ENCODE peak calls at places on chromosomes 12 and 14, in seven cellular contexts. A, G, V, J, P, X and W are unnamed samples.
A peak's percentile ranks its signal among the peaks of the same experiment; 100 is the strongest.

GRCh38 chr14:105124837-105125222 is 43.7 kb downstream of the JAG2 start:
- DNase-seq in A (no peak), G (no peak), V (no peak), J (no peak), P (no peak), X (no peak), W (no peak)

GRCh38 chr12:47391566-47391965 is 311.8 kb upstream of the AMIGO2 start:
- DNase-seq in A (no peak), G (no peak), V (no peak), J (no peak), P (no peak), X (peak; percentile 55), W (no peak)

GRCh38 chr12:108570743-108571603 is 8.6 kb downstream of the ISCU start:
- DNase-seq in A (peak; percentile 67), G (no peak), V (peak; percentile 39), J (no peak), P (no peak), X (no peak), W (no peak)

GRCh38 chr14:76826122-76826521 is at the start of gene LRRC74A:
- DNase-seq in A (no peak), G (no peak), V (no peak), J (no peak), P (no peak), X (no peak), W (no peak)

GRCh38 chr12:54666008-54666407 is 17.8 kb upstream of the DCD start:
- DNase-seq in A (no peak), G (no peak), V (no peak), J (no peak), P (no peak), X (no peak), W (no peak)

GRCh38 chr12:107661830-107662229 is 23.8 kb upstream of the PWP1 start:
- DNase-seq in A (no peak), G (no peak), V (peak; percentile 39), J (no peak), P (no peak), X (no peak), W (no peak)

GRCh38 chr12:106645074-106645421 is 62.2 kb downstream of the RFX4 start:
- DNase-seq in A (no peak), G (peak; percentile 72), V (no peak), J (no peak), P (peak; percentile 26), X (no peak), W (no peak)

GRCh38 chr12:104802198-104802597 is 155.9 kb downstream of the SLC41A2 start:
- DNase-seq in A (no peak), G (no peak), V (peak; percentile 24), J (no peak), P (no peak), X (no peak), W (no peak)

GRCh38 chr14:96202441-96203094 is 2.1 kb upstream of the BDKRB2 start:
- DNase-seq in A (no peak), G (no peak), V (no peak), J (no peak), P (no peak), X (no peak), W (no peak)

GRCh38 chr12:1176191-1176590 is 185.2 kb downstream of the ERC1 start:
- DNase-seq in A (no peak), G (no peak), V (no peak), J (no peak), P (no peak), X (no peak), W (no peak)

GRCh38 chr12:1171657-1172056 is 180.6 kb downstream of the ERC1 start:
- DNase-seq in A (no peak), G (no peak), V (peak; percentile 94), J (no peak), P (no peak), X (no peak), W (no peak)

GRCh38 chr12:1174659-1175058 is 183.6 kb downstream of the ERC1 start:
- DNase-seq in A (no peak), G (no peak), V (no peak), J (no peak), P (no peak), X (no peak), W (no peak)

GRCh38 chr12:1170411-1170810 is 179.4 kb downstream of the ERC1 start:
- DNase-seq in A (no peak), G (no peak), V (no peak), J (no peak), P (no peak), X (no peak), W (no peak)

GRCh38 chr12:1173806-1174617 is 183.0 kb downstream of the ERC1 start:
- DNase-seq in A (no peak), G (no peak), V (no peak), J (no peak), P (no peak), X (no peak), W (no peak)
- H3K4me3 ChIP-seq in A (no peak overlapping the region), G (no peak overlapping the region), V (no peak overlapping the region), J (no peak overlapping the region), P (no peak overlapping the region), X (no peak overlapping the region), W (no peak overlapping the region)

DNA sequence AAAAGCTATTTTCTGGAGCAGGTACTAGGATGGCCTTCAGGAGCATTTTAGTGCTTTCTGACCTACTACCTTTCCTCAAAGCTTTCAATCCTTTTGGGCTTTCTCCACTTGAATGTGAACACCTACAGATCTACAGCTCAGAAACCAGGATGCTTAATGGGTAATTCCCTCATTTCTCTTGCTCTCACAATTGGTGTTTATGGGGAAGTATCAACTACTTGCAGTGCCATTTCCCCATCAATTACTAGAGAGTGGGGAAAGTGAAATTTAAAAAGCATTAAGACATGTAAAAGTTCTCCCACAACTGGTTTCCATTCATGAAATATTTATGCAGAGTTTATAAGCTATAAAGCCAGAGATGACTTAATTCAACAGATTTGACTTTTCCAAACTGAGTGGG is 2.1 kb upstream of the YY1 start:
- DNase-seq in A (no peak), G (no peak), V (no peak), J (no peak), P (no peak), X (no peak), W (no peak)
- H3K4me1 ChIP-seq in A (no peaks in the 10 kb centered on the region), G (peaks cover 29% of the 10 kb centered on the region), V (peaks cover 19% of the 10 kb centered on the region), J (peaks cover 22% of the 10 kb centered on the region), P (peaks cover 28% of the 10 kb centered on the region), X (peaks cover 49% of the 10 kb centered on the region), W (peaks cover 2% of the 10 kb centered on the region)

GRCh38 chr12:50928392-50928791 is 24.0 kb upstream of the HIGD1C start:
- DNase-seq in A (no peak), G (no peak), V (no peak), J (no peak), P (no peak), X (no peak), W (no peak)
- H3K4me3 ChIP-seq in A (no peak overlapping the region), G (peak overlapping the region; percentile 78), V (no peak overlapping the region), J (no peak overlapping the region), P (peak overlapping the region; percentile 78), X (no peak overlapping the region), W (peak overlapping the region; percentile 84)

DNA sequence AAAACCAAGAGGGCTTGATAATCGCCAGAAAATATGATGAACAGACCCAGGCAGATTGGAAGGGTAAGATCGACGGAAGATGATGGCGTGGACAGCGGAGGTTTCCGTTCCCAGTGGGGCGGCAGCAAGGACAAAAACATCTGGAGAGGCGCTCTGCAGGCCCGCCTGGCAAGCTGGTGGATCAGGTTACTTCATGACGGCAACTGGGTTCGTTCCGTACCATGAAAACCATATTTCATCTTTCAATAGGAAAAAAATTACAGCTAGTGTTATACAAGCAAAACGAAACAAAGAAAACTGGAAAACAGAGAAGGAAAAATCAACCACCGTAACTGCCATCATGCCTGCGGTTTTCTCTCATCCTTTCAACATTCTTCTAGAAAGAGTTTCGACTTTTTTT is 210.6 kb downstream of the FOXN3 start:
- DNase-seq in A (no peak), G (peak; percentile 82), V (no peak), J (no peak), P (no peak), X (no peak), W (no peak)
- H3K4me1 ChIP-seq in A (no peaks in the 10 kb centered on the region), G (peaks cover 15% of the 10 kb centered on the region), V (no peaks in the 10 kb centered on the region), J (no peaks in the 10 kb centered on the region), P (no peaks in the 10 kb centered on the region), X (peaks cover 34% of the 10 kb centered on the region), W (peaks cover 3% of the 10 kb centered on the region)

GRCh38 chr12:55929306-55929791 is 1.6 kb upstream of the DGKA start:
- DNase-seq in A (no peak), G (no peak), V (no peak), J (no peak), P (peak; percentile 11), X (peak; percentile 63), W (peak; percentile 55)
- H3K4me3 ChIP-seq in A (no peak overlapping the region), G (no peak overlapping the region), V (no peak overlapping the region), J (no peak overlapping the region), P (no peak overlapping the region), X (peak overlapping the region; percentile 83), W (no peak overlapping the region)

GRCh38 chr14:24144451-24144850 is 2.0 kb downstream of the PSME2 start:
- DNase-seq in A (no peak), G (no peak), V (no peak), J (no peak), P (no peak), X (no peak), W (no peak)

GRCh38 chr14:24145700-24146621 is at the start of gene PSME2:
- DNase-seq in A (peak; percentile 80), G (no peak), V (peak; percentile 7), J (peak; percentile 51), P (no peak), X (no peak), W (no peak)

GRCh38 chr14:24143511-24143910 is 2.1 kb upstream of the EMC9 start:
- DNase-seq in A (peak; percentile 51), G (no peak), V (no peak), J (no peak), P (no peak), X (no peak), W (peak; percentile 21)

GRCh38 chr14:24146622-24146977 is 190 bp upstream of the PSME2 start:
- DNase-seq in A (peak; percentile 97), G (peak; percentile 96), V (peak; percentile 99), J (peak; percentile 98), P (peak; percentile 95), X (peak; percentile 77), W (peak; percentile 98)

DNA sequence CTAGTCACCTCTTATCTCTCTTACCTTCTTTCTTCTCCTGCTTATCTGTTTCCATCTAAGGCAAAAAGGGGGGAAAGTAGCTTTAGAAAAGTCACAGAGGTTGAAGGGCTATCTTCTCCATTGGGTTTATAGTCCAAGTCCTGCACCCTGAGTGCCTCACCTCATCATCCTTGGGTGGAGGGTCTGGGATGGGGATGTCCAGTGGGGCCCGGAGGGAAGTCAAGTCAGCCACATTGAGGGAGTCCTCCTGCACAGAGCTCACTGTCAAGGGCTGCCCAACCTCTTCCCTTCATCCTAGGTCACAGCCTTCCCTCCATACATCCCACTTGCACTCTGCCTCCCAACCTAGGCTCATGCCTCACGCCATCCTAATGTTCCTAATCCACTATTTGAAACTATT is 1.2 kb downstream of the PSME2 start:
- DNase-seq in A (no peak), G (no peak), V (no peak), J (no peak), P (no peak), X (no peak), W (no peak)
- H3K4me1 ChIP-seq in A (peaks cover 10% of the 10 kb centered on the region), G (peaks cover 42% of the 10 kb centered on the region), V (peaks cover 19% of the 10 kb centered on the region), J (peaks cover 18% of the 10 kb centered on the region), P (peaks cover 31% of the 10 kb centered on the region), X (peaks cover 56% of the 10 kb centered on the region), W (no peaks in the 10 kb centered on the region)

DNA sequence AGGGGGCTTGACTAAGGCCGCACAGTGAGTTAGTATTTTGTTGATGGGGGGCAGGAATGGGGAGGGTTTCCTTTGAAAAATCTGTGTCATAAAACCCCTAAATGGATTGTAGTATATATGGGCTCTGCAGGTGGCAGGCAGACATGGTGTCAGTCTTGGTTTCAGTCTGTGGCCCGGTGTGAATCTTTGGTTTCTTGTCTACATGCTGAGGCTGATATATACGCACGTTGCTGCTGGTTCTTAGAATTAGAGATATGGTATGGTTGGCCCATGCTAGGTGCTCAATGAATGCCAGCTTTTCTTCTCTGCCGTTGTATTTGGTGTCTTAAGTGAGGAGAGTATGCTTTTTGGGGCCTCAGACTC is 73.1 kb downstream of the TSPAN9 start:
- DNase-seq in A (no peak), G (no peak), V (no peak), J (no peak), P (no peak), X (no peak), W (no peak)
- H3K4me3 ChIP-seq in A (no peak overlapping the region), G (no peak overlapping the region), V (no peak overlapping the region), J (no peak overlapping the region), P (no peak overlapping the region), X (no peak overlapping the region), W (no peak overlapping the region)